ENCODE peak calls at places on chromosome 11, in four cellular contexts. T, L, Y and M are unnamed samples.

GRCh38 chr11:17208257-17208999 is 642 bp upstream of the PIK3C2A start:
- DNase-seq in L (no peak), T (peak), Y (peak), M (peak)

GRCh38 chr11:121134758-121135312 is 33.8 kb downstream of the TECTA start:
- DNase-seq in T (no peak), Y (no peak), L (no peak), M (no peak)

GRCh38 chr11:19919050-19919561 is 206.5 kb downstream of the NAV2 start:
- DNase-seq in Y (peak), L (no peak), T (peak), M (peak)

GRCh38 chr11:44766972-44767278 is 40.2 kb downstream of the TSPAN18 start:
- DNase-seq in L (no peak), Y (no peak), T (no peak), M (no peak)

GRCh38 chr11:122751298-122752070 is 86.8 kb upstream of the CRTAM start:
- DNase-seq in L (no peak), T (no peak), Y (no peak), M (no peak)

GRCh38 chr11:62816567-62816966 is 11.3 kb upstream of the NXF1 start:
- DNase-seq in Y (no peak), T (no peak), L (no peak), M (no peak)

GRCh38 chr11:131481317-131481716 is 110.9 kb downstream of the NTM start:
- DNase-seq in T (no peak), Y (no peak), L (no peak), M (no peak)

GRCh38 chr11:105344938-105345337 is 205.4 kb upstream of the CARD18 start:
- DNase-seq in Y (no peak), L (no peak), T (no peak), M (no peak)

GRCh38 chr11:66851698-66852465 is 5.0 kb upstream of the LRFN4 start:
- DNase-seq in L (peak), Y (no peak), T (peak), M (no peak)

GRCh38 chr11:123391646-123392348 is 38.3 kb upstream of the GRAMD1B start:
- DNase-seq in Y (no peak), L (no peak), T (no peak), M (no peak)

GRCh38 chr11:25065711-25066110 is 568.9 kb downstream of the LUZP2 start:
- DNase-seq in T (no peak), L (no peak), Y (no peak), M (no peak)

GRCh38 chr11:121418625-121419114 is 33.4 kb upstream of the SORL1 start:
- DNase-seq in Y (peak), L (peak), T (peak), M (no peak)

GRCh38 chr11:60625262-60625661 is 74.2 kb upstream of the MS4A8 start:
- DNase-seq in L (no peak), T (no peak), Y (peak), M (peak)

GRCh38 chr11:119506436-119506835 is 83.5 kb upstream of the THY1 start:
- DNase-seq in Y (no peak), L (no peak), T (no peak), M (no peak)

GRCh38 chr11:121446752-121447156 is 5.4 kb upstream of the SORL1 start:
- DNase-seq in Y (no peak), L (no peak), T (no peak), M (no peak)

GRCh38 chr11:1221848-1222311 is 986 bp upstream of the MUC5B start:
- DNase-seq in L (peak), T (peak), Y (no peak), M (no peak)

GRCh38 chr11:116736763-116737162 is 36.0 kb downstream of the BUD13 start:
- DNase-seq in Y (no peak), L (peak), T (no peak), M (no peak)

GRCh38 chr11:11028017-11028692 is 170.3 kb upstream of the ZBED5 start:
- DNase-seq in T (peak), L (peak), Y (peak), M (peak)

GRCh38 chr11:120558754-120559431 is 47.3 kb downstream of the GRIK4 start:
- DNase-seq in T (no peak), L (no peak), Y (no peak), M (no peak)

GRCh38 chr11:110909331-110909730 is 197.1 kb upstream of the ARHGAP20 start:
- DNase-seq in L (no peak), Y (no peak), T (no peak), M (no peak)

GRCh38 chr11:35623708-35624168 is 5.5 kb downstream of the FJX1 start:
- DNase-seq in Y (no peak), T (no peak), L (no peak), M (no peak)

GRCh38 chr11:131544591-131544990 is 174.2 kb downstream of the NTM start:
- DNase-seq in L (no peak), T (no peak), Y (no peak), M (no peak)

GRCh38 chr11:17640493-17641164 is 78.7 kb upstream of the MYOD1 start:
- DNase-seq in L (no peak), T (no peak), Y (no peak), M (no peak)

GRCh38 chr11:120326228-120326627 is 1.1 kb downstream of the TLCD5 start:
- DNase-seq in L (no peak), Y (no peak), T (no peak), M (no peak)

GRCh38 chr11:104036603-104037394 is at the start of gene DDI1:
- DNase-seq in T (no peak), Y (no peak), L (no peak), M (no peak)

GRCh38 chr11:65184146-65184545 is 2.4 kb downstream of the CAPN1 start:
- DNase-seq in T (no peak), Y (no peak), L (no peak), M (peak)

GRCh38 chr11:62832346-62833234 is at the start of gene TEX54:
- DNase-seq in Y (peak), L (peak), T (peak), M (peak)

GRCh38 chr11:92828576-92828975 is 140.9 kb upstream of the MTNR1B start:
- DNase-seq in L (no peak), Y (no peak), T (no peak), M (no peak)

GRCh38 chr11:116826751-116827431 is 2.8 kb upstream of the APOC3 start:
- DNase-seq in L (no peak), Y (peak), T (no peak), M (no peak)

GRCh38 chr11:120908521-120909181 is 115.3 kb upstream of the TBCEL start:
- DNase-seq in L (peak), T (no peak), Y (no peak), M (no peak)

GRCh38 chr11:92552942-92553341 is 328.3 kb downstream of the FAT3 start:
- DNase-seq in L (no peak), Y (no peak), T (no peak), M (no peak)

GRCh38 chr11:10350341-10350740 is 45.5 kb downstream of the ADM start:
- DNase-seq in L (no peak), T (no peak), Y (no peak), M (no peak)

GRCh38 chr11:114082415-114082748 is 22.9 kb downstream of the ZBTB16 start:
- DNase-seq in Y (no peak), L (no peak), T (no peak), M (no peak)

GRCh38 chr11:68575025-68575665 is 109.2 kb upstream of the GAL start:
- DNase-seq in T (no peak), Y (no peak), L (no peak), M (no peak)

GRCh38 chr11:15472405-15472799 is 357.7 kb downstream of the INSC start:
- DNase-seq in Y (no peak), L (no peak), T (no peak), M (no peak)

GRCh38 chr11:67416416-67417335 is 1.2 kb downstream of the CARNS1 start:
- DNase-seq in L (peak), T (no peak), Y (peak), M (peak)

GRCh38 chr11:62612366-62613274 is at the start of the genes EML3 and ROM1:
- DNase-seq in Y (peak), T (peak), L (peak), M (peak)

GRCh38 chr11:133681901-133682300 is 149.6 kb upstream of the OPCML start:
- DNase-seq in L (no peak), T (no peak), Y (no peak), M (no peak)

GRCh38 chr11:133679896-133680295 is 147.6 kb upstream of the OPCML start:
- DNase-seq in Y (no peak), T (no peak), L (no peak), M (no peak)

DNA sequence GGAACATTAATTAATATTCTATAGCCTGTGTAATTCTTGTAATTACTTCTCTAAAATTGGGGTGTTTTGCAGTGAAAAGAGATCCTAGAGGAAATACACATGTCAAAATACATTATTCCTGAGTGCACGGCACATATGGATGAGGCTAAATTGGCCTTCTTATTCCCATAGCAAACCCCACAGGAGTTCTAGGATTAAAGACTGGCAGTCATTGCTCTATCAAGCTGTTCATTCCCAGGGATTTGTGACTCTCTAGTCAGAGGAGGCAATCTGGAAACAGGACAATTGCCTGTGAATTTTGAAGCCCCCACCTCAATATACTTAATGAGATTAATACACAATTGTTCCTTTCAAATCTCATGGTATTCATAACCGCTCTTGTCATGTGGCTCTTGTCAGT is 145.9 kb upstream of the OPCML start:
- DNase-seq in Y (no peak), T (no peak), L (no peak), M (no peak)
- TF ChIP-seq POLR2AphosphoS5 in Y (no peak), T (no peak), L (no peak), M (no peak)

GRCh38 chr11:47924184-47924671 is 56.1 kb upstream of the PTPRJ start:
- DNase-seq in Y (peak), L (peak), T (no peak), M (peak)

GRCh38 chr11:47932544-47932943 is 47.8 kb upstream of the PTPRJ start:
- DNase-seq in T (no peak), Y (no peak), L (no peak), M (no peak)

GRCh38 chr11:47923667-47924066 is 56.7 kb upstream of the PTPRJ start:
- DNase-seq in T (no peak), Y (peak), L (no peak), M (peak)

GRCh38 chr11:47928426-47928825 is 51.9 kb upstream of the PTPRJ start:
- DNase-seq in Y (no peak), L (no peak), T (no peak), M (no peak)
- H3K27ac ChIP-seq in Y (no peak), L (no peak), T (no peak), M (no peak)

GRCh38 chr11:102662607-102663006 is 37.5 kb upstream of the MMP20 start:
- DNase-seq in T (no peak), Y (no peak), L (no peak), M (no peak)
- TF ChIP-seq POLR2AphosphoS5 in T (no peak), Y (no peak), L (no peak), M (no peak)

GRCh38 chr11:77400306-77400705 is 73.6 kb downstream of the PAK1 start:
- DNase-seq in Y (no peak), T (no peak), L (no peak), M (no peak)

GRCh38 chr11:77403228-77403627 is 70.7 kb downstream of the PAK1 start:
- DNase-seq in T (no peak), Y (no peak), L (no peak), M (no peak)

GRCh38 chr11:77402218-77402556 is 71.7 kb downstream of the PAK1 start:
- DNase-seq in T (no peak), L (no peak), Y (no peak), M (no peak)

GRCh38 chr11:77400775-77401469 is 73.0 kb downstream of the PAK1 start:
- DNase-seq in T (no peak), Y (no peak), L (no peak), M (no peak)

GRCh38 chr11:77401486-77402217 is 72.2 kb downstream of the PAK1 start:
- DNase-seq in Y (no peak), T (no peak), L (no peak), M (no peak)
- H3K27ac ChIP-seq in Y (no peak), T (no peak), L (peak), M (no peak)

DNA sequence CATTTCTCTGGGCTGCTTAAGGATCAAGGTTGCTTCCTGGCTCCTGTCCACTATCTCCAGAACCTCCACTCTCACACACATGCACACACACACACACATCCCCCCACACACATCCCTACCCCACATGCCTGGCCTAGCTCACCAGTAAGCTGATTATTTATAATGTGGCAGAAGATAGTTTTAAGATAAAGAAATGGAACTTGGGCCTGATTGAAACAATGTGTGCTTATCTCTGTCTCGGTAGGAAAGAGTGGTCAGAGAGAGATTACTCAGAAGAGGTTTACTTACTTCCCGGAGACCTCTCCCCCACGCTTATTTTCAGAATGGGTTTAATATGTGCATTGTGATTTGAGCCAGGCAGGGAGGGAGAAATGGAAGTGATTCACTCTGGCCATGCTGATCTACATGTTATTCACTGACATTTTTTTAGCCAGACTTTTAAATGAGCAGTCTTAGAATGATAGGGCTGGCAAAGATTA is 422.4 kb downstream of the TENM4 start:
- DNase-seq in Y (no peak), L (no peak), T (no peak), M (no peak)
- TF ChIP-seq POLR2AphosphoS5 in Y (no peak), L (no peak), T (no peak), M (no peak)

GRCh38 chr11:73348838-73349237 is 27.4 kb upstream of the RELT start:
- DNase-seq in Y (no peak), T (no peak), L (no peak), M (no peak)

GRCh38 chr11:73345481-73346147 is 30.6 kb upstream of the RELT start:
- DNase-seq in Y (no peak), L (no peak), T (no peak), M (no peak)

GRCh38 chr11:73349633-73350032 is 26.6 kb upstream of the RELT start:
- DNase-seq in T (no peak), L (no peak), Y (no peak), M (no peak)

GRCh38 chr11:73346186-73346935 is 29.8 kb upstream of the RELT start:
- DNase-seq in T (no peak), L (no peak), Y (no peak), M (no peak)

GRCh38 chr11:73347067-73347466 is 29.1 kb upstream of the RELT start:
- DNase-seq in L (no peak), T (no peak), Y (no peak), M (no peak)
- H3K27ac ChIP-seq in L (no peak), T (no peak), Y (no peak), M (no peak)

GRCh38 chr11:33391893-33392251 is 134.7 kb downstream of the HIPK3 start:
- DNase-seq in Y (no peak), L (no peak), T (no peak), M (no peak)

GRCh38 chr11:33391188-33391892 is 134.2 kb downstream of the HIPK3 start:
- DNase-seq in T (no peak), Y (no peak), L (no peak), M (no peak)

GRCh38 chr11:33396361-33396760 is 139.2 kb downstream of the HIPK3 start:
- DNase-seq in L (no peak), Y (no peak), T (no peak), M (no peak)

GRCh38 chr11:33399421-33399820 is 142.2 kb downstream of the HIPK3 start:
- DNase-seq in L (no peak), Y (no peak), T (no peak), M (no peak)

GRCh38 chr11:33394431-33395109 is 137.4 kb downstream of the HIPK3 start:
- DNase-seq in L (no peak), Y (no peak), T (no peak), M (no peak)
- TF ChIP-seq POLR2AphosphoS5 in L (no peak), Y (no peak), T (no peak), M (no peak)

GRCh38 chr11:70550456-70551195 is 152.3 kb downstream of the CTTN start:
- DNase-seq in Y (no peak), T (no peak), L (peak), M (no peak)
- H3K27ac ChIP-seq in Y (no peak), T (no peak), L (no peak), M (no peak)

DNA sequence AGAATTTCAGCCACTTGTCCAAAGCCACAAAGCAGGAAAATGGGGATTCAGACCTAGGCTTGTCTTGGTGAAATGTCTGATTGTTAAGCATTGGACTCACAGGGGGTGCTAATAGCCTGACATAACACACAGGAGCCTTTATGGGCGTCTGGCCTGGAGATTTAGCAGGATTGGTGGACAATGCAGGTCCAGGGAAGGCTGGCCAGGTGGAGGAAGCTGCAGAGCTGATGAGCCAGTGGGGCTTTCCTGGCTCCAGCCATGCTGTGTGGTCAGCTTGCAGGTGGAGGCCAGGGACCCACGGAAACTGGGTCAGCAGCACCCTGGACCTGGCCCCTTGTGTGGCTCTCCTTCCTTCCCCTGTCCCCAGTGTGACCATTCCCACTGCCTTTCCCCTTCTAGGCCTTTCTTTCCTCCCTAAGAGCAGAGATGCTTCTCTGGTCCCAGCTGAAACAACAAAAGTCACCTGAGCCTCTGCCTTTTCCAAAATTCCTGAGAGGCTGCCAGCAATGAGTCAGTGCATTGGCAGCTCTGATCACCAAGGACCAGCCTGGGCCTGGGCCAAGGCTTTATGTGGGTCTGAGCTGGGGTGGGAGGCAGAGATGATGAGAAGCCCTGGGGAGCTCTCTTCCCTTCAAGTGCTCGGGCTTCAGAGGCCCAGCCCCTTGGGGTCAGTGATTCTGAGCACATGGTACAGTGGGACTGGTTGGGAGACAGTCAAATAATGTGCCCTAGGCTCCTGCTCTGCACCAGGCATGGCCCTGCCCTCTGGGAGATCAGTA is 85.2 kb downstream of the CCDC81 start:
- DNase-seq in T (no peak), L (no peak), Y (no peak), M (peak)
- TF ChIP-seq POLR2AphosphoS5 in T (no peak), L (no peak), Y (no peak), M (no peak)